ENCODE peak calls at places on chromosomes 1 and 21, in nine cellular contexts. K is C1 segment of cervical spinal cord, Z is anterior cingulate cortex, B is H4, R is left ventricle myocardium superior, P is AG09309, M is NCI-H2081, V is occipital lobe, O is psoas muscle. U is an unnamed sample.

GRCh38 chr21:28018741-28019669 is 973.7 kb downstream of the LTN1 start:
- DNase-seq in K (no peak), Z (peak), B (peak), R (no peak), P (no peak), M (no peak), V (peak), O (peak), U (no peak)

GRCh38 chr21:31182231-31183129 is 144.2 kb upstream of the KRTAP19-8 start:
- DNase-seq in K (no peak), Z (no peak), B (no peak), R (no peak), P (no peak), M (no peak), V (no peak), O (no peak), U (no peak)

GRCh38 chr1:167301355-167301754 is 80.7 kb downstream of the POU2F1 start:
- DNase-seq in K (no peak), Z (no peak), B (no peak), R (no peak), P (no peak), M (no peak), V (no peak), O (no peak), U (no peak)

GRCh38 chr1:151606384-151606783 is 5.5 kb upstream of the SNX27 start:
- DNase-seq in K (no peak), Z (no peak), B (peak), R (no peak), P (no peak), M (no peak), V (no peak), O (no peak), U (no peak)

GRCh38 chr1:246617156-246617555 is 50.9 kb downstream of the CNST start:
- DNase-seq in K (no peak), Z (no peak), B (no peak), R (no peak), P (no peak), M (no peak), V (no peak), O (no peak), U (no peak)

GRCh38 chr1:1758692-1759455 is 19.4 kb downstream of the NADK start:
- DNase-seq in K (peak), Z (no peak), B (peak), R (peak), P (no peak), M (no peak), V (no peak), O (peak), U (no peak)

GRCh38 chr1:225412803-225413338 is 15.0 kb downstream of the LBR start:
- DNase-seq in K (no peak), Z (no peak), B (no peak), R (no peak), P (no peak), M (no peak), V (no peak), O (no peak), U (no peak)

GRCh38 chr1:93585059-93585966 is 96.3 kb downstream of the BCAR3 start:
- DNase-seq in K (peak), Z (peak), B (no peak), R (peak), P (no peak), M (no peak), V (no peak), O (peak), U (no peak)

GRCh38 chr21:34989337-34990151 is 59.6 kb downstream of the RUNX1 start:
- DNase-seq in K (no peak), Z (no peak), B (no peak), R (no peak), P (peak), M (no peak), V (no peak), O (no peak), U (no peak)

GRCh38 chr1:110554871-110555801 is 36.2 kb upstream of the KCNA10 start:
- DNase-seq in K (peak), Z (peak), B (no peak), R (peak), P (no peak), M (no peak), V (peak), O (peak), U (peak)

GRCh38 chr1:183699643-183700160 is 46.6 kb upstream of the APOBEC4 start:
- DNase-seq in K (no peak), Z (no peak), B (peak), R (no peak), P (no peak), M (no peak), V (no peak), O (no peak), U (no peak)

GRCh38 chr1:110687244-110687643 is 12.5 kb upstream of the KCNA3 start:
- DNase-seq in K (no peak), Z (no peak), B (no peak), R (no peak), P (peak), M (no peak), V (no peak), O (no peak), U (no peak)

GRCh38 chr1:220182081-220182480 is 88.1 kb downstream of the IARS2 start:
- DNase-seq in K (no peak), Z (no peak), B (no peak), R (no peak), P (no peak), M (no peak), V (no peak), O (no peak), U (no peak)

GRCh38 chr1:3625151-3625907 is 514 bp downstream of the TPRG1L start:
- DNase-seq in K (no peak), Z (no peak), B (no peak), R (peak), P (no peak), M (no peak), V (no peak), O (peak), U (peak)

GRCh38 chr1:156821801-156822200 is 5.2 kb upstream of the SH2D2A start:
- DNase-seq in K (no peak), Z (no peak), B (no peak), R (no peak), P (no peak), M (no peak), V (no peak), O (no peak), U (no peak)

GRCh38 chr1:245054105-245054831 is 100.5 kb upstream of the KIF26B start:
- DNase-seq in K (no peak), Z (no peak), B (no peak), R (no peak), P (no peak), M (no peak), V (no peak), O (no peak), U (no peak)

GRCh38 chr1:1022322-1023090 is 2.6 kb downstream of the AGRN start:
- DNase-seq in K (no peak), Z (no peak), B (no peak), R (no peak), P (no peak), M (no peak), V (no peak), O (no peak), U (peak)

GRCh38 chr1:14108356-14109275 is 408.6 kb downstream of the PRDM2 start:
- DNase-seq in K (peak), Z (no peak), B (no peak), R (no peak), P (no peak), M (no peak), V (peak), O (no peak), U (no peak)

GRCh38 chr1:53470155-53470554 is 11.0 kb downstream of the DMRTB1 start:
- DNase-seq in K (peak), Z (peak), B (peak), R (peak), P (peak), M (no peak), V (peak), O (peak), U (peak)

GRCh38 chr1:26913754-26914619 is at the start of gene NR0B2:
- DNase-seq in K (peak), Z (no peak), B (no peak), R (peak), P (no peak), M (peak), V (no peak), O (peak), U (no peak)